ENCODE peak calls at places on chromosome 4, in four cellular contexts. D, W, A and F are unnamed samples.

GRCh38 chr4:8383451-8384160 is 56.9 kb downstream of the ACOX3 start:
- DNase-seq in D (no peak), W (no peak), A (no peak), F (no peak)

GRCh38 chr4:121951570-121952110 is at the start of gene TRPC3:
- DNase-seq in W (no peak), A (no peak), D (peak), F (no peak)

GRCh38 chr4:105061136-105061696 is 85.5 kb upstream of the TET2 start:
- DNase-seq in W (no peak), D (peak), A (no peak), F (no peak)

GRCh38 chr4:124943145-124943889 is 230.8 kb upstream of the ANKRD50 start:
- DNase-seq in A (no peak), W (no peak), D (no peak), F (no peak)

GRCh38 chr4:163251204-163251603 is 81.2 kb downstream of the NPY1R start:
- DNase-seq in D (no peak), A (no peak), W (no peak), F (no peak)

GRCh38 chr4:172173206-172173605 is 360.0 kb downstream of the GALNTL6 start:
- DNase-seq in A (no peak), D (no peak), W (no peak), F (no peak)

GRCh38 chr4:8537041-8537461 is 43.1 kb upstream of the GPR78 start:
- DNase-seq in D (peak), W (no peak), A (peak), F (no peak)

GRCh38 chr4:71184195-71184781 is 154.5 kb upstream of the SLC4A4 start:
- DNase-seq in D (peak), W (no peak), A (no peak), F (peak)

GRCh38 chr4:9409793-9410192 is 34.4 kb upstream of the DEFB131A start:
- DNase-seq in W (no peak), A (no peak), D (no peak), F (no peak)

GRCh38 chr4:181224826-181225225 is 1018.4 kb upstream of the TENM3 start:
- DNase-seq in W (no peak), D (no peak), A (no peak), F (no peak)

GRCh38 chr4:142846729-142847606 is 867 bp upstream of the INPP4B start:
- DNase-seq in D (peak), A (no peak), W (no peak), F (peak)

GRCh38 chr4:78984593-78984992 is 45.4 kb upstream of the PAQR3 start:
- DNase-seq in D (no peak), A (no peak), W (no peak), F (no peak)

GRCh38 chr4:159823743-159824142 is 720.9 kb downstream of the RAPGEF2 start:
- DNase-seq in A (no peak), D (no peak), W (no peak), F (no peak)

GRCh38 chr4:10130190-10130888 is 13.7 kb upstream of the WDR1 start:
- DNase-seq in A (no peak), W (no peak), D (no peak), F (no peak)

GRCh38 chr4:76272999-76273398 is 21.5 kb downstream of the FAM47E start:
- DNase-seq in A (no peak), D (no peak), W (no peak), F (no peak)

GRCh38 chr4:1115528-1116293 is 2.3 kb upstream of the RNF212 start:
- DNase-seq in A (no peak), D (no peak), W (no peak), F (no peak)

GRCh38 chr4:159607824-159608223 is 504.9 kb downstream of the RAPGEF2 start:
- DNase-seq in A (no peak), W (no peak), D (no peak), F (no peak)

GRCh38 chr4:17565846-17566245 is 11.2 kb upstream of the LAP3 start:
- DNase-seq in A (no peak), D (no peak), W (no peak), F (no peak)

GRCh38 chr4:17562157-17562556 is 14.8 kb upstream of the LAP3 start:
- DNase-seq in W (no peak), A (no peak), D (no peak), F (no peak)

GRCh38 chr4:17561195-17561909 is 15.6 kb upstream of the LAP3 start:
- DNase-seq in A (no peak), W (no peak), D (no peak), F (no peak)

DNA sequence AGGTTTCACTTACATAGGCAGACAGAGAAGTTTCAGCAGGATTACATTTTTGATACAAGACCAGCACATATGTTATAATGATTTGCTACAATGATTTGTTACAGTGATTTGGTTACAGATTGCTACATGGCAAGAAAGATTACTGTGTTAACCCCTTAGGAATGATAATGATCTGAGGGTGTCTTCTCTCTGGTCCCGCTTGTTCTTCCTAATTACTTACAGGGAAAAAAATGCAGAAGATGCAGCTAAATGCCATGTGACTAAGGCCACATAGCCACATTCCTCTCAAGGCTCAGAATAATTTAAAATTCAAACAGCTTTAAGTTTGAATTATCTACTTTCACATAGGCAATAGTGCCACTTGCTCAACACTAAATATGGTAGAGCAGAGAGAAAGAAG is 9.7 kb upstream of the LAP3 start:
- DNase-seq in D (no peak), A (no peak), W (no peak), F (no peak)
- H3K27ac ChIP-seq in D (no peak), A (no peak), W (no peak), F (no peak)

DNA sequence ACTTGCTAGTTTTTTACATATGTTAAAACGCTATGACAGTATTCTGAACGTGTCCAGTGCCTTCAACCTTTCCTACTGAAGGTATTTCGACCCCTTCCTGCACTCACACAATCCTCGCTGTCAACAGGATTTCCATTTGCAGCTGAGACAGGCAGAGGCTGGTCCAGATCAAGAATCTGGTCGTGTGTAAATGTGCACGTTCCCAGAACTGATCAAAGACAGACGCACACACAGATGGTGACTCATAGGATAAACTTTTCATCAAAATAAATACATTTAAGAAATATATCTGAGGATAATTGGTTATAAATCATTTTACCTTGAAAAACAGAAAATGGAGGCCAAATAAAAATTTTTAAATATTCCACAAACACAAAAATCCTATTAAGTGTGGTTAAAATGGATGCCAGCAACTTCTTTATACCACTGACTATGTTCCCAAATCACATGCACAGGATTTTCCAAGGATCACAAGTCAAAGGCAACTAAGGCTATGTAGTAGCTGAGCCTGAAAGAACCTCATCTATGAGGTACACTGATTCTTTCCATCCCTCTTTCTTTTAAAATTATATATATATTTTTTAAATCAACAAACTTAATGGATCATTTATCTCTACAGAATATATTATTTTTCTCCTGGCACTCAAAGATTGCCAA is 85.9 kb downstream of the RNF150 start:
- DNase-seq in A (no peak), D (no peak), W (no peak), F (no peak)
- H3K27ac ChIP-seq in A (no peak), D (no peak), W (no peak), F (no peak)

GRCh38 chr4:151231915-151232595 is 44.9 kb upstream of the PRSS48 start:
- DNase-seq in A (no peak), D (no peak), W (no peak), F (no peak)

GRCh38 chr4:151226004-151226932 is 50.7 kb upstream of the PRSS48 start:
- DNase-seq in D (no peak), W (no peak), A (peak), F (no peak)

GRCh38 chr4:151223465-151223864 is 53.5 kb upstream of the PRSS48 start:
- DNase-seq in W (no peak), A (no peak), D (no peak), F (no peak)

GRCh38 chr4:151228196-151229119 is 48.5 kb upstream of the PRSS48 start:
- DNase-seq in A (no peak), W (no peak), D (no peak), F (no peak)

GRCh38 chr4:151227731-151228130 is 49.2 kb upstream of the PRSS48 start:
- DNase-seq in D (peak), W (no peak), A (peak), F (peak)
- H3K27ac ChIP-seq in D (peak), W (peak), A (peak), F (peak)

GRCh38 chr4:185534850-185535761 is at the start of gene PDLIM3:
- DNase-seq in W (no peak), D (peak), A (peak), F (peak)
- H3K27ac ChIP-seq in W (no peak), D (peak), A (peak), F (peak)

DNA sequence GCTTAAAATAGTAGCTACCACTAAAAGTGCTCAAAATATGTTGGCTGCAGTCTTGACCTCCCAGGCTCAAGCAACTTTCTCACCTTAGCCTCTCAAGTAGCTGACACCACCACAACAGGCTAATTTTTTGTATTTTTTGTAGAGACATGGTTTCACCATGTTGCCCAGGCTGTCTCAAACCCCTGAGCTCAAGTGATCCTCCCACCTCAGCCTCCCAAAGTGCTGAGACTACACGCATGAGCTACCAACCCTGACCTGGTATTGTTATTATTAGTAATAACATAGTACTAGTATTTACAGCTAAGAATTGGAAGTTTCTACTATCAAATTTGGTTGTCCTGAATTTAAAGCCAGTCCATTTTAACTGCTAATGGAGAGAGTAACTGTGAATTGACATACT is 18.0 kb downstream of the STAP1 start:
- DNase-seq in W (no peak), A (no peak), D (no peak), F (no peak)
- H3K27ac ChIP-seq in W (no peak), A (no peak), D (no peak), F (no peak)

DNA sequence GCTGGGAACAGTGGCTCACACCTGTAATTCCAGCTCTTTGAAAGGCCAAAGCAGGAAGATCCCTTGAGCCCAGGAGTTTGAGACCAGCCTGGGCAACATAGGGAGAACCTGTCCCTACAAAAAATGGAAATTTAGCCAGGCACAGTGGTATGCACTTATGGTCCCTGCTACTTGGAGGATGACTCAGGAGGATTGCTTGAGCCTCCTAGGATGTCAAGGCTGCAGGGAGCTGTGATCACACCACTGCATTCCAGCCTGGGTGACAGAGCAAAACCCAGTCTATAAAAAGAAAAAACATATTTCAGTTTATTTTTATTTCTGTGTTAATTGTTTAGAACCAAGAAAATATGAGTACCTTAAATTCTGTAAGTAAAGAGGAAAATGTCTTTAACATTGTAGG is 123.7 kb downstream of the CBR4 start:
- DNase-seq in W (no peak), A (no peak), D (no peak), F (no peak)
- H3K27ac ChIP-seq in W (no peak), A (no peak), D (no peak), F (no peak)

GRCh38 chr4:41024556-41025491 is 189.5 kb downstream of the APBB2 start:
- DNase-seq in W (no peak), D (no peak), A (no peak), F (no peak)

GRCh38 chr4:41026971-41027370 is 187.4 kb downstream of the APBB2 start:
- DNase-seq in A (no peak), D (no peak), W (no peak), F (no peak)

GRCh38 chr4:41025824-41026223 is 188.5 kb downstream of the APBB2 start:
- DNase-seq in D (no peak), A (no peak), W (no peak), F (no peak)

GRCh38 chr4:41028392-41029076 is 185.8 kb downstream of the APBB2 start:
- DNase-seq in D (no peak), W (no peak), A (no peak), F (no peak)

GRCh38 chr4:41029098-41029497 is 185.2 kb downstream of the APBB2 start:
- DNase-seq in A (no peak), W (no peak), D (no peak), F (no peak)
- H3K27ac ChIP-seq in A (no peak), W (no peak), D (no peak), F (no peak)

DNA sequence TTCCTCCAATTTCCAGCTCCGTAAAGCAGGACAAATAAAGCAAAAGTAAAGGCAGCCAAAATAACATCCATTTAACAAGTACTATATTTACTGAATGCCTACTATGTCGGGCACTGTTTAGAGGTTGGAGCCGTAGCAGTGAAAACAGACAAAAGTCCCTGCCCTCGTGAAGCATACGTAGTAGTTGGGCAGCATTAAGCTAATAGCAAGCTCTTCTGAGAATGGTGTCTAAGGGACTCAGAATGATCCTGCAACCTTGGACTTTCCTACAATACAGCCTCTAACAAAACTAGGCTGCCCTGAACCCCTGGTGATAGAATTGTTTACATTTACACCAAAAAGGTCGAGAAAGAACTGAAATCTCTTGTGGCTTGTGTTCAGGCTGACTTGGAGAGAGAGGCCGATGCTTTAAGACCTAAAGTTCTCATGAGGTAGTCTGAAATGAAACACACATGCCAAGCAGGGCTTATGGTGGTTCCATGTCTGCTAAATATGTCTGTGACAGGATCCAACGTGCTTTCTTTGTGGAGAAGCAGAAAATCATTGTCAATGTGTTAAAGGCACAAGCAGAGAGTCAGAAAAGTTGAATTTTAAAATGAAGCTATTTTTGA is 876 bp upstream of the PDGFC start:
- DNase-seq in A (peak), D (no peak), W (no peak), F (no peak)
- H3K27ac ChIP-seq in A (peak), D (peak), W (peak), F (peak)